ENCODE peak calls at places on chromosomes 1 and 21, in seven cellular contexts. One of them, this sample, is unnamed.

GRCh38 chr1:60936052-60936619 is 146.2 kb upstream of the NFIA start:
- DNase-seq in GM06990: no peak
- DNase-seq in heart left ventricle: no peak
- DNase-seq in Peyer's patch: no peak
- DNase-seq in HCT116: no peak
- DNase-seq in stomach: no peak
- DNase-seq in body of pancreas: no peak
- DNase-seq in this sample: no peak

GRCh38 chr1:30668026-30668425 is 55.4 kb downstream of the MATN1 start:
- DNase-seq in HCT116: no peak
- DNase-seq in Peyer's patch: no peak
- DNase-seq in GM06990: no peak
- DNase-seq in body of pancreas: no peak
- DNase-seq in stomach: peak; percentile 32
- DNase-seq in heart left ventricle: no peak
- DNase-seq in this sample: no peak

GRCh38 chr1:214018605-214019268 is 31.0 kb downstream of the PROX1 start:
- DNase-seq in heart left ventricle: no peak
- DNase-seq in Peyer's patch: no peak
- DNase-seq in HCT116: no peak
- DNase-seq in stomach: no peak
- DNase-seq in GM06990: peak; percentile 6
- DNase-seq in body of pancreas: no peak
- DNase-seq in this sample: peak; percentile 64

GRCh38 chr1:236524142-236524891 is 535 bp downstream of the LGALS8 start:
- DNase-seq in Peyer's patch: peak; percentile 74
- DNase-seq in body of pancreas: peak; percentile 30
- DNase-seq in heart left ventricle: peak; percentile 27
- DNase-seq in stomach: peak; percentile 38
- DNase-seq in GM06990: peak; percentile 64
- DNase-seq in HCT116: peak; percentile 64
- DNase-seq in this sample: peak; percentile 82

GRCh38 chr1:50968021-50968883 is 1.8 kb upstream of the CDKN2C start:
- DNase-seq in Peyer's patch: peak; percentile 78
- DNase-seq in heart left ventricle: peak; percentile 95
- DNase-seq in stomach: peak; percentile 91
- DNase-seq in GM06990: peak; percentile 92
- DNase-seq in HCT116: peak; percentile 67
- DNase-seq in body of pancreas: peak; percentile 93
- DNase-seq in this sample: peak; percentile 90

GRCh38 chr1:164743991-164744390 is 185.0 kb downstream of the PBX1 start:
- DNase-seq in heart left ventricle: no peak
- DNase-seq in stomach: no peak
- DNase-seq in GM06990: no peak
- DNase-seq in Peyer's patch: no peak
- DNase-seq in body of pancreas: no peak
- DNase-seq in HCT116: no peak
- DNase-seq in this sample: no peak

GRCh38 chr1:92484472-92485373 is 2.0 kb downstream of the GFI1 start:
- DNase-seq in GM06990: peak; percentile 75
- DNase-seq in heart left ventricle: peak; percentile 20
- DNase-seq in body of pancreas: peak; percentile 57
- DNase-seq in stomach: peak; percentile 48
- DNase-seq in Peyer's patch: peak; percentile 48
- DNase-seq in HCT116: no peak
- DNase-seq in this sample: peak; percentile 73

GRCh38 chr1:225565845-225566244 is 87.1 kb downstream of the ENAH start:
- DNase-seq in GM06990: no peak
- DNase-seq in HCT116: no peak
- DNase-seq in Peyer's patch: no peak
- DNase-seq in stomach: no peak
- DNase-seq in body of pancreas: no peak
- DNase-seq in heart left ventricle: peak; percentile 31
- DNase-seq in this sample: no peak

GRCh38 chr1:101379939-101380338 is 143.1 kb downstream of the S1PR1 start:
- DNase-seq in stomach: no peak
- DNase-seq in heart left ventricle: no peak
- DNase-seq in Peyer's patch: no peak
- DNase-seq in GM06990: peak; percentile 69
- DNase-seq in body of pancreas: no peak
- DNase-seq in HCT116: no peak
- DNase-seq in this sample: no peak

DNA sequence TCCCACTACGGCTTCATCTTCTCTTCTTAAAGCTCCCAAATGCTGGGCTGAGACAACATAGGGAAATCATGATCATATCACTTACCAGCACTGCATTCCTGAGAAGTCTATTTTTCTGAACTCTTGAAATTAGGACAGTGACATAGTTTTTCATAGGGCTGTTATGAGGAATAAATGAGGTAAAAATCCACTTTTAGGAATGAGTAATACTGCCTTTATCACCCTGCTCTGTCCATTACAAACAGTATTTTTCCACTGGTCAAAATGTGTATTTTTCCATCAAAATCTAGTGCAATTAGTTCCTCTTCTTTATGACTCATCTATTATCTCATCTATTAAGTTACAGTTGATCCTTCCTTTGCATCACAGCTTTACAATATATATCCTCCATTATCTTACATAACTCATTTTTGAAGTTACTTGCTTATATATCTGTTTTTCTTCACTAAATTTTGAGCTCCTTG is 36.9 kb downstream of the PRRX1 start:
- DNase-seq in HCT116: no peak
- DNase-seq in stomach: no peak
- DNase-seq in body of pancreas: no peak
- DNase-seq in heart left ventricle: no peak
- DNase-seq in GM06990: no peak
- DNase-seq in Peyer's patch: no peak
- DNase-seq in this sample: no peak
- TF ChIP-seq CTCF in HCT116: no peak
- TF ChIP-seq CTCF in stomach: no peak
- TF ChIP-seq CTCF in body of pancreas: no peak
- TF ChIP-seq CTCF in heart left ventricle: no peak
- TF ChIP-seq CTCF in GM06990: no peak
- TF ChIP-seq CTCF in Peyer's patch: no peak
- TF ChIP-seq CTCF in this sample: no peak

GRCh38 chr1:1061682-1062363 is 12.3 kb downstream of the RNF223 start:
- DNase-seq in GM06990: no peak
- DNase-seq in body of pancreas: no peak
- DNase-seq in heart left ventricle: no peak
- DNase-seq in HCT116: no peak
- DNase-seq in stomach: no peak
- DNase-seq in Peyer's patch: no peak
- DNase-seq in this sample: no peak

GRCh38 chr1:1058921-1059493 is 15.1 kb downstream of the RNF223 start:
- DNase-seq in heart left ventricle: no peak
- DNase-seq in GM06990: peak; percentile 52
- DNase-seq in HCT116: no peak
- DNase-seq in stomach: no peak
- DNase-seq in body of pancreas: peak; percentile 34
- DNase-seq in Peyer's patch: peak; percentile 26
- DNase-seq in this sample: no peak

GRCh38 chr1:1060281-1061000 is 13.7 kb downstream of the RNF223 start:
- DNase-seq in body of pancreas: no peak
- DNase-seq in GM06990: no peak
- DNase-seq in HCT116: no peak
- DNase-seq in Peyer's patch: no peak
- DNase-seq in heart left ventricle: no peak
- DNase-seq in stomach: no peak
- DNase-seq in this sample: no peak

GRCh38 chr1:1058088-1058905 is 15.8 kb downstream of the RNF223 start:
- DNase-seq in Peyer's patch: no peak
- DNase-seq in GM06990: no peak
- DNase-seq in stomach: no peak
- DNase-seq in heart left ventricle: no peak
- DNase-seq in body of pancreas: no peak
- DNase-seq in HCT116: no peak
- DNase-seq in this sample: no peak

GRCh38 chr1:1059494-1060280 is 14.4 kb downstream of the RNF223 start:
- DNase-seq in body of pancreas: peak; percentile 93
- DNase-seq in HCT116: no peak
- DNase-seq in heart left ventricle: peak; percentile 92
- DNase-seq in GM06990: peak; percentile 87
- DNase-seq in stomach: peak; percentile 97
- DNase-seq in Peyer's patch: peak; percentile 94
- DNase-seq in this sample: peak; percentile 98
- TF ChIP-seq CTCF in body of pancreas: no peak
- TF ChIP-seq CTCF in HCT116: no peak
- TF ChIP-seq CTCF in heart left ventricle: no peak
- TF ChIP-seq CTCF in GM06990: no peak
- TF ChIP-seq CTCF in stomach: no peak
- TF ChIP-seq CTCF in Peyer's patch: no peak
- TF ChIP-seq CTCF in this sample: no peak

GRCh38 chr21:43645987-43646386 is 13.3 kb downstream of the HSF2BP start:
- DNase-seq in body of pancreas: no peak
- DNase-seq in HCT116: no peak
- DNase-seq in heart left ventricle: no peak
- DNase-seq in GM06990: no peak
- DNase-seq in Peyer's patch: no peak
- DNase-seq in stomach: no peak
- DNase-seq in this sample: no peak

GRCh38 chr21:43645414-43645891 is 13.8 kb downstream of the HSF2BP start:
- DNase-seq in heart left ventricle: peak; percentile 39
- DNase-seq in GM06990: peak; percentile 22
- DNase-seq in Peyer's patch: peak; percentile 44
- DNase-seq in HCT116: no peak
- DNase-seq in stomach: peak; percentile 57
- DNase-seq in body of pancreas: no peak
- DNase-seq in this sample: peak; percentile 68

GRCh38 chr21:43640437-43640836 is 18.9 kb downstream of the HSF2BP start:
- DNase-seq in HCT116: no peak
- DNase-seq in heart left ventricle: no peak
- DNase-seq in Peyer's patch: no peak
- DNase-seq in GM06990: no peak
- DNase-seq in body of pancreas: no peak
- DNase-seq in stomach: no peak
- DNase-seq in this sample: no peak

GRCh38 chr21:43644609-43645008 is 14.7 kb downstream of the HSF2BP start:
- DNase-seq in heart left ventricle: no peak
- DNase-seq in body of pancreas: no peak
- DNase-seq in Peyer's patch: no peak
- DNase-seq in GM06990: no peak
- DNase-seq in stomach: no peak
- DNase-seq in HCT116: no peak
- DNase-seq in this sample: no peak

DNA sequence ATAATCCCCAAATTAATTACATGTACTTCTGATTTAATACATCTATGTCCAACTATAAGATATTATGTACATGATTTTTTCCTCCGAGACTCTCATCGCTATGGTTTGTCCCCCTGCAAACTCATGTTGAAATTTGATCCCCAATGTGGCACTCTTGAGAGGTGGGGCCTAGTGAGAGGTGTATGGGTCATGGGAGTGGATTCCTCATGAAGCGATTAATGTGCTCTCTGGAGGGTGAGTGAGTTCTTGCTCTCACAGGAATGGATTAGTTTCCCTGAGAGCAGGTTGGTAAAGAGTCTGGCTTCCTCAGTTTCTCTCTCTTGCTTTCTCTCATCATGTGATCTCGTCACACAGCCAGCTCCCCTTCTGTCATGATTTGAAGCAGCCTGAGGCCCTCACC is 16.1 kb downstream of the HSF2BP start:
- DNase-seq in body of pancreas: no peak
- DNase-seq in stomach: no peak
- DNase-seq in heart left ventricle: no peak
- DNase-seq in GM06990: no peak
- DNase-seq in HCT116: no peak
- DNase-seq in Peyer's patch: no peak
- DNase-seq in this sample: no peak
- TF ChIP-seq CTCF in body of pancreas: no peak
- TF ChIP-seq CTCF in stomach: no peak
- TF ChIP-seq CTCF in heart left ventricle: no peak
- TF ChIP-seq CTCF in GM06990: no peak
- TF ChIP-seq CTCF in HCT116: no peak
- TF ChIP-seq CTCF in Peyer's patch: no peak
- TF ChIP-seq CTCF in this sample: no peak

DNA sequence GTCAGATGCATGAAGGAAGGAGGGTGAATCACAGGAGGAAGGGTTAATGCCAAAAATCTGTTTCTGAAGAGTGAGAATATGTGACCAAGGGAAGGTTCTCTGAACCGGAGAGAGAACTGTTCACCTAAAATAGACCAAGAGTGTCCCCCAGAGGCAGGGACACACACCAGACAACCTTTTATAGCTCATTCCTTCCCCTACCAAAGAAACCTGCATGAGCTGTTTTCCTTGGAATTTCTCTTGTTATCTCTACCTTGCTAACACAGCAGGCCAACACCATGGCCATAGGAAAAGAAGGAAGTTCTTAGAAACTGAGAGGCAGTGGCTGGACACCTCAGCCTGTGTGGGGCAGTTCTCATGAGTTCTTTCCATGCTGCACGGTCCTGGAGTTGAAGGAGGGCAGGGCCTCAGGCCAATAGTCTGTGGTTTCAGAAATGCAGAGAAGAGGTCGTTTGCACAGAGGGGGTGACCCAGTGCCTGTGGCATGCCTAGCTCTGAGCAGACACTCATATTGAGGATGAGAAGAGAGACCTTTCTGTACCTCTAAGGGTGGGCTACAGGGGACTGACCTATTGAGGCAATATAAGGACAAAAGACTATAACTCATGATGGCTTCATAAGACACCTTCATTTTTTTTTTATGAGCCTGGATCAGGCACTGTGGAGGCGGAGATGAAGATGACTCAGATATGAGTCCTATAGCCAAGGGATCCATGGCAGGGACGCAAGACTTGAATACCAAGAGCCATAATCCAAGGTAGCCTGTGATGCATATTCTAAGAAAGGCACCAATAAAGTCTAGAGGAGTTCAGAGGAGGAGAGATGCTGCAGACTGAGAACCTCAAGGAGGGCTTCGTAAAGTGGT is 39.4 kb downstream of the IGFN1 start:
- DNase-seq in GM06990: no peak
- DNase-seq in HCT116: peak; percentile 15
- DNase-seq in stomach: no peak
- DNase-seq in heart left ventricle: no peak
- DNase-seq in Peyer's patch: no peak
- DNase-seq in body of pancreas: no peak
- DNase-seq in this sample: no peak
- TF ChIP-seq CTCF in GM06990: no peak
- TF ChIP-seq CTCF in HCT116: peak; percentile 41
- TF ChIP-seq CTCF in stomach: no peak
- TF ChIP-seq CTCF in heart left ventricle: no peak
- TF ChIP-seq CTCF in Peyer's patch: no peak
- TF ChIP-seq CTCF in body of pancreas: no peak
- TF ChIP-seq CTCF in this sample: no peak